ENCODE peak calls at places on chromosomes 13 and 19, in ten cellular contexts. R, S, C, O, P, D, U, Q, E and N are unnamed samples.

GRCh38 chr19:39792999-39793546 is 14.4 kb downstream of the LEUTX start:
- DNase-seq in U (peak; percentile 72), P (peak; percentile 65), R (peak; percentile 83), S (peak; percentile 58), O (peak; percentile 78), C (peak; percentile 92), Q (peak; percentile 85), D (peak; percentile 90), E (peak; percentile 58), N (peak; percentile 82)

GRCh38 chr13:39874331-39875055 is 219.0 kb downstream of the COG6 start:
- DNase-seq in U (no peak), R (no peak), P (no peak), C (no peak), S (no peak), E (no peak), O (no peak), D (no peak), Q (no peak), N (no peak)

GRCh38 chr13:100549316-100549715 is 39.3 kb downstream of the GGACT start:
- DNase-seq in P (no peak), Q (no peak), D (no peak), C (no peak), R (no peak), E (no peak), S (no peak), O (no peak), U (no peak), N (no peak)

GRCh38 chr19:31095100-31095804 is 254.0 kb downstream of the TSHZ3 start:
- DNase-seq in D (no peak), U (no peak), O (no peak), C (no peak), P (no peak), S (no peak), E (no peak), Q (no peak), R (no peak), N (no peak)

GRCh38 chr19:4870025-4870700 is 2.7 kb upstream of the PLIN3 start:
- DNase-seq in C (no peak), O (peak; percentile 42), Q (peak; percentile 77), D (no peak), E (no peak), R (peak; percentile 46), U (peak; percentile 50), P (peak; percentile 95), S (peak; percentile 88), N (peak; percentile 50)

GRCh38 chr19:18460313-18460712 is 22.4 kb upstream of the ISYNA1 start:
- DNase-seq in P (no peak), C (no peak), S (peak; percentile 68), Q (peak; percentile 86), E (no peak), R (peak; percentile 85), D (no peak), O (peak; percentile 63), U (peak; percentile 52), N (peak; percentile 42)

GRCh38 chr19:1027953-1028902 is 1.8 kb downstream of the CNN2 start:
- DNase-seq in Q (peak; percentile 85), E (peak; percentile 56), S (peak; percentile 89), P (peak; percentile 52), O (peak; percentile 80), U (peak; percentile 71), R (peak; percentile 76), C (peak; percentile 94), D (peak; percentile 86), N (peak; percentile 55)

GRCh38 chr13:113663934-113664333 is 3.1 kb upstream of the GRK1 start:
- DNase-seq in R (no peak), S (no peak), U (peak; percentile 6), D (no peak), Q (peak; percentile 28), C (no peak), P (no peak), E (no peak), O (peak; percentile 24), N (peak; percentile 12)

GRCh38 chr13:113842336-113843062 is 21.4 kb downstream of the GAS6 start:
- DNase-seq in S (no peak), O (no peak), P (no peak), E (no peak), R (no peak), U (no peak), Q (peak; percentile 42), C (no peak), D (peak; percentile 31), N (no peak)

GRCh38 chr19:2194513-2195078 is 30.9 kb downstream of the DOT1L start:
- DNase-seq in E (no peak), P (no peak), O (no peak), Q (no peak), R (no peak), S (no peak), D (no peak), C (no peak), U (no peak), N (no peak)

GRCh38 chr13:51269039-51269438 is 46.8 kb downstream of the FAM124A start:
- DNase-seq in U (no peak), R (no peak), D (no peak), P (no peak), C (no peak), S (peak; percentile 49), O (no peak), Q (no peak), E (no peak), N (no peak)

DNA sequence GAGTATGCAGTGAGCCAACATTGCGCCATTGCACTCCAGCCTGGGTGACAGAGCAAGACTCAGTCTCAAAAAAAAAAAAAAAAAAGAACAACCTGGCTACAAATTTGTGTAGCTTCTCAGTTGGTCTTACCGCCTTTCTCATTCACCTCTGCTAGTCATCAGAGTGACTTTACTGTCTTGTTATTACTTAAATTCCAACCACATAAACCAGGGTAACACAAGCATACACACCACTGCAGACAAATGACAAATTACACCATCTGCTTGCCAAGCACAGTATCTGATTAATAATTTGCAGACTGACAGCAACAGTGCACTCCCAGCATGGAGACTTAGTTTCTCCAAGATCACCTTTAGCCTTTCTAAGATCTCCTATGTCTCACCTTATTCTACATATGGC is 11.0 kb downstream of the ZNF14 start:
- DNase-seq in O (no peak), Q (no peak), S (no peak), P (no peak), D (no peak), E (no peak), U (no peak), C (no peak), R (no peak), N (no peak)
- H3K9me3 ChIP-seq in O (peaks cover 41% of the 10 kb centered on the region), Q (peaks cover 10% of the 10 kb centered on the region), S (peaks cover 9% of the 10 kb centered on the region), P (peaks cover 34% of the 10 kb centered on the region), D (no peaks in the 10 kb centered on the region), E (peaks cover 43% of the 10 kb centered on the region), U (no peaks in the 10 kb centered on the region), C (peaks cover 46% of the 10 kb centered on the region), R (peaks cover 80% of the 10 kb centered on the region), N (no peaks in the 10 kb centered on the region)

GRCh38 chr19:33208904-33209843 is 15.0 kb downstream of the LRP3 start:
- DNase-seq in S (no peak), R (peak; percentile 43), D (no peak), Q (no peak), P (no peak), O (no peak), U (no peak), C (no peak), E (no peak), N (no peak)

GRCh38 chr19:33207040-33207620 is 13.0 kb downstream of the LRP3 start:
- DNase-seq in U (no peak), C (no peak), O (no peak), Q (no peak), E (no peak), D (no peak), S (no peak), R (peak; percentile 12), P (no peak), N (no peak)

GRCh38 chr19:33206261-33207039 is 12.3 kb downstream of the LRP3 start:
- DNase-seq in Q (no peak), U (no peak), E (no peak), O (no peak), R (peak; percentile 21), P (no peak), D (no peak), S (no peak), C (no peak), N (no peak)

GRCh38 chr19:33208371-33208770 is 14.2 kb downstream of the LRP3 start:
- DNase-seq in U (no peak), D (no peak), P (no peak), E (no peak), Q (no peak), O (no peak), C (no peak), R (peak; percentile 46), S (no peak), N (no peak)

DNA sequence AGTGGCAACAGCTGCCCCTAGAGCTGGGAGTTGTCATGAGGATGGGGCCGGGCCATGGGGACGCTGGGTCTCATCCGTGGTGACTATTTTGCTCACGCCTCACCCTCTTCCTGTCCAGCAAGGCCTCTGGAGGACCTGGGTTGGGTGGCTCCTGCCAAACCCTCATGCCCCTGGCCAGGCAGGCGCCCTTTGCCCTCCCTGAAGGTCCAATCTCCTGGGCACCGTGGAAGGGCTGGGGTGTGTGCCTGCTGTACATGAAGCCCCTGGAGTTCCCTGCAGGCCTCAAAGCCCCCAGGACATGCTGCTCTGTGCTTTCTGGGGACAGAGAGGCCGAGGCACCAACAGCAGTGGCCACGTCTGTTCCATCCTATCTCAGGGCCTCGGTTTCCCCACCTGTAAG is 13.8 kb downstream of the LRP3 start:
- DNase-seq in P (no peak), R (no peak), Q (no peak), U (no peak), D (no peak), C (no peak), E (no peak), S (no peak), O (no peak), N (no peak)
- H3K4me1 ChIP-seq in P (no peaks in the 10 kb centered on the region), R (no peaks in the 10 kb centered on the region), Q (no peaks in the 10 kb centered on the region), U (no peaks in the 10 kb centered on the region), D (no peaks in the 10 kb centered on the region), C (no peaks in the 10 kb centered on the region), E (no peaks in the 10 kb centered on the region), S (no peaks in the 10 kb centered on the region), O (no peaks in the 10 kb centered on the region), N (no peaks in the 10 kb centered on the region)

DNA sequence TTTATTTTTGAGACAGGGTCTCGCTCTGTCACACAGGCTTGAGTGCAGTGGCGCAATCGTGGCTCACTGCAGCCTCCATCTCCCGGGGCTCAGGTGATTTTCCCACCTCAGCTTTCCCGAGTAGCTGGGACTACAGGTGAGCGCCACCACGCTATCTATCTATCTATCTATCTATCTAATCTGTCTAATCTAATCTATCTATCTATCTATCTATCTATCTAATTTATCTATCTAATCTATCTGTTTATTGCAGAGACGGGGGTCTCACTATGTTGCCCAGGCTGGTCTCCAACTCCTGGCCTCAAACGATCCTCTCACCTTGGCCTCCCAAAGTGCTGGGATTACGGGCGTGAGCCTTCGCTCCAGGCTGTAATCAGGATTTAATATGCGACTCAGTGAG is 587 bp downstream of the ZNF613 start:
- DNase-seq in O (no peak), D (no peak), Q (no peak), U (no peak), R (no peak), S (no peak), C (no peak), E (no peak), P (no peak), N (no peak)
- H3K9me3 ChIP-seq in O (peaks cover 5% of the 10 kb centered on the region), D (no peaks in the 10 kb centered on the region), Q (peaks cover 7% of the 10 kb centered on the region), U (no peaks in the 10 kb centered on the region), R (peaks cover 12% of the 10 kb centered on the region), S (peaks cover 6% of the 10 kb centered on the region), C (peaks cover 10% of the 10 kb centered on the region), E (peaks cover 10% of the 10 kb centered on the region), P (peaks cover 10% of the 10 kb centered on the region), N (no peaks in the 10 kb centered on the region)

DNA sequence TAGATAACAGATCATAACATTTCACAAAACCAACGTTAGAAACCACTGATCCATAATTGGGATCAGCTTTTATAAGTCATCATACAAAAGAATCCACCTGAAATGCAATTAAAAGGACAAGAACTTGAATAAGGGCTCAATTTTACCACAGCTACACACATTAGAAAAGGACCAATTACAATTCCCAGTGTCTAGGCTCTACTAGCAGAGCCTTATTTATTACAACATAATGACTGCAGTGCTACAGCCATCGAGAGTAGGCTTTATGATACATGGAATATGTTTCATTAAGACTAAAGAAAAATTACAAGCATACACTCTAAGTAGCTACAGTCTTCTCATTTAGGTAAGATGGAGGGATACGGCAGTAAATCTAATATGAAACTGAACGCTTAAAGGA is 2.9 kb downstream of the RBM26 start:
- DNase-seq in S (no peak), Q (no peak), P (no peak), U (no peak), R (no peak), E (no peak), C (no peak), D (no peak), O (no peak), N (no peak)
- H3K4me1 ChIP-seq in S (peaks cover 23% of the 10 kb centered on the region), Q (peaks cover 6% of the 10 kb centered on the region), P (peaks cover 7% of the 10 kb centered on the region), U (peaks cover 23% of the 10 kb centered on the region), R (peaks cover 14% of the 10 kb centered on the region), E (peaks cover 73% of the 10 kb centered on the region), C (peaks cover 53% of the 10 kb centered on the region), D (peaks cover 31% of the 10 kb centered on the region), O (peaks cover 39% of the 10 kb centered on the region), N (peaks cover 18% of the 10 kb centered on the region)